ENCODE peak calls at places on chromosomes 11 and 22, in ten cellular contexts. One of them, this sample, is unnamed.
A peak's percentile ranks its signal among the peaks of the same experiment; 100 is the strongest.

GRCh38 chr11:59173964-59174663 is 2.2 kb downstream of the DTX4 start:
- DNase-seq in OCI-LY7: no peak
- DNase-seq in tibial artery: no peak
- DNase-seq in Karpas-422: no peak
- DNase-seq in endothelial cell of umbilical vein: no peak
- DNase-seq in aorta: no peak
- DNase-seq in neuronal stem cell: no peak
- DNase-seq in effector memory CD4-positive, alpha-beta T cell: no peak
- DNase-seq in A549: no peak
- DNase-seq in fibroblast of lung: no peak
- DNase-seq in this sample: no peak

GRCh38 chr11:16902979-16903378 is 111.2 kb downstream of the PLEKHA7 start:
- DNase-seq in fibroblast of lung: no peak
- DNase-seq in neuronal stem cell: no peak
- DNase-seq in OCI-LY7: no peak
- DNase-seq in aorta: no peak
- DNase-seq in effector memory CD4-positive, alpha-beta T cell: no peak
- DNase-seq in Karpas-422: peak; percentile 47
- DNase-seq in A549: no peak
- DNase-seq in tibial artery: no peak
- DNase-seq in endothelial cell of umbilical vein: peak; percentile 80
- DNase-seq in this sample: peak; percentile 49

GRCh38 chr11:74397531-74398243 is 546 bp downstream of the PGM2L1 start:
- DNase-seq in Karpas-422: no peak
- DNase-seq in endothelial cell of umbilical vein: peak; percentile 56
- DNase-seq in tibial artery: no peak
- DNase-seq in OCI-LY7: peak; percentile 25
- DNase-seq in A549: peak; percentile 72
- DNase-seq in neuronal stem cell: peak; percentile 27
- DNase-seq in aorta: peak; percentile 80
- DNase-seq in fibroblast of lung: no peak
- DNase-seq in effector memory CD4-positive, alpha-beta T cell: peak; percentile 22
- DNase-seq in this sample: peak; percentile 55

GRCh38 chr11:67632175-67632981 is 2.6 kb upstream of the NUDT8 start:
- DNase-seq in OCI-LY7: no peak
- DNase-seq in aorta: peak; percentile 74
- DNase-seq in tibial artery: no peak
- DNase-seq in fibroblast of lung: no peak
- DNase-seq in Karpas-422: no peak
- DNase-seq in endothelial cell of umbilical vein: no peak
- DNase-seq in effector memory CD4-positive, alpha-beta T cell: no peak
- DNase-seq in A549: no peak
- DNase-seq in neuronal stem cell: no peak
- DNase-seq in this sample: no peak

GRCh38 chr22:35154937-35155387 is 89.0 kb downstream of the ISX start:
- DNase-seq in neuronal stem cell: peak; percentile 56
- DNase-seq in OCI-LY7: peak; percentile 36
- DNase-seq in effector memory CD4-positive, alpha-beta T cell: no peak
- DNase-seq in A549: peak; percentile 64
- DNase-seq in tibial artery: no peak
- DNase-seq in fibroblast of lung: peak; percentile 48
- DNase-seq in endothelial cell of umbilical vein: peak; percentile 56
- DNase-seq in aorta: no peak
- DNase-seq in Karpas-422: peak; percentile 68
- DNase-seq in this sample: peak; percentile 30

GRCh38 chr22:22123960-22124278 is 120.7 kb upstream of the VPREB1 start:
- DNase-seq in Karpas-422: no peak
- DNase-seq in tibial artery: no peak
- DNase-seq in fibroblast of lung: no peak
- DNase-seq in OCI-LY7: no peak
- DNase-seq in A549: no peak
- DNase-seq in effector memory CD4-positive, alpha-beta T cell: no peak
- DNase-seq in aorta: no peak
- DNase-seq in endothelial cell of umbilical vein: no peak
- DNase-seq in neuronal stem cell: no peak
- DNase-seq in this sample: no peak

GRCh38 chr11:2468363-2469240 is 23.8 kb downstream of the KCNQ1 start:
- DNase-seq in Karpas-422: no peak
- DNase-seq in fibroblast of lung: no peak
- DNase-seq in aorta: no peak
- DNase-seq in OCI-LY7: no peak
- DNase-seq in A549: no peak
- DNase-seq in tibial artery: peak; percentile 32
- DNase-seq in effector memory CD4-positive, alpha-beta T cell: no peak
- DNase-seq in neuronal stem cell: no peak
- DNase-seq in endothelial cell of umbilical vein: no peak
- DNase-seq in this sample: no peak

GRCh38 chr11:102573851-102574250 is 43.3 kb upstream of the MMP7 start:
- DNase-seq in A549: peak; percentile 34
- DNase-seq in Karpas-422: no peak
- DNase-seq in aorta: no peak
- DNase-seq in neuronal stem cell: no peak
- DNase-seq in tibial artery: no peak
- DNase-seq in fibroblast of lung: peak; percentile 53
- DNase-seq in OCI-LY7: no peak
- DNase-seq in endothelial cell of umbilical vein: no peak
- DNase-seq in effector memory CD4-positive, alpha-beta T cell: no peak
- DNase-seq in this sample: no peak

GRCh38 chr11:109426442-109426841 is 4.5 kb downstream of the C11orf87 start:
- DNase-seq in neuronal stem cell: no peak
- DNase-seq in aorta: no peak
- DNase-seq in OCI-LY7: no peak
- DNase-seq in A549: peak; percentile 2
- DNase-seq in Karpas-422: peak; percentile 69
- DNase-seq in fibroblast of lung: no peak
- DNase-seq in tibial artery: no peak
- DNase-seq in effector memory CD4-positive, alpha-beta T cell: no peak
- DNase-seq in endothelial cell of umbilical vein: no peak
- DNase-seq in this sample: peak; percentile 15

GRCh38 chr22:47176573-47177333 is 414.3 kb downstream of the TBC1D22A start:
- DNase-seq in OCI-LY7: no peak
- DNase-seq in aorta: peak; percentile 59
- DNase-seq in A549: no peak
- DNase-seq in neuronal stem cell: no peak
- DNase-seq in fibroblast of lung: no peak
- DNase-seq in effector memory CD4-positive, alpha-beta T cell: no peak
- DNase-seq in tibial artery: peak; percentile 54
- DNase-seq in endothelial cell of umbilical vein: no peak
- DNase-seq in Karpas-422: no peak
- DNase-seq in this sample: no peak

GRCh38 chr22:47175761-47176359 is 413.4 kb downstream of the TBC1D22A start:
- DNase-seq in OCI-LY7: no peak
- DNase-seq in aorta: peak; percentile 62
- DNase-seq in Karpas-422: no peak
- DNase-seq in A549: no peak
- DNase-seq in tibial artery: peak; percentile 62
- DNase-seq in fibroblast of lung: no peak
- DNase-seq in endothelial cell of umbilical vein: no peak
- DNase-seq in neuronal stem cell: no peak
- DNase-seq in effector memory CD4-positive, alpha-beta T cell: no peak
- DNase-seq in this sample: no peak

GRCh38 chr22:47177334-47177815 is 414.9 kb downstream of the TBC1D22A start:
- DNase-seq in fibroblast of lung: no peak
- DNase-seq in endothelial cell of umbilical vein: no peak
- DNase-seq in OCI-LY7: no peak
- DNase-seq in tibial artery: no peak
- DNase-seq in aorta: peak; percentile 73
- DNase-seq in Karpas-422: no peak
- DNase-seq in neuronal stem cell: no peak
- DNase-seq in effector memory CD4-positive, alpha-beta T cell: no peak
- DNase-seq in A549: no peak
- DNase-seq in this sample: no peak

GRCh38 chr22:47180796-47181195 is 418.3 kb downstream of the TBC1D22A start:
- DNase-seq in aorta: no peak
- DNase-seq in endothelial cell of umbilical vein: no peak
- DNase-seq in neuronal stem cell: no peak
- DNase-seq in OCI-LY7: no peak
- DNase-seq in Karpas-422: no peak
- DNase-seq in effector memory CD4-positive, alpha-beta T cell: no peak
- DNase-seq in tibial artery: no peak
- DNase-seq in A549: no peak
- DNase-seq in fibroblast of lung: no peak
- DNase-seq in this sample: no peak

GRCh38 chr22:47178339-47178738 is 415.9 kb downstream of the TBC1D22A start:
- DNase-seq in tibial artery: no peak
- DNase-seq in endothelial cell of umbilical vein: no peak
- DNase-seq in fibroblast of lung: no peak
- DNase-seq in OCI-LY7: no peak
- DNase-seq in effector memory CD4-positive, alpha-beta T cell: no peak
- DNase-seq in aorta: peak; percentile 23
- DNase-seq in Karpas-422: no peak
- DNase-seq in A549: no peak
- DNase-seq in neuronal stem cell: no peak
- DNase-seq in this sample: no peak
- H3K4me1 ChIP-seq in tibial artery: no peaks in the 10 kb centered on the region
- H3K4me1 ChIP-seq in endothelial cell of umbilical vein: no peaks in the 10 kb centered on the region
- H3K4me1 ChIP-seq in fibroblast of lung: peaks cover 6% of the 10 kb centered on the region
- H3K4me1 ChIP-seq in OCI-LY7: no peaks in the 10 kb centered on the region
- H3K4me1 ChIP-seq in effector memory CD4-positive, alpha-beta T cell: no peaks in the 10 kb centered on the region
- H3K4me1 ChIP-seq in aorta: no peaks in the 10 kb centered on the region
- H3K4me1 ChIP-seq in Karpas-422: no peaks in the 10 kb centered on the region
- H3K4me1 ChIP-seq in A549: no peaks in the 10 kb centered on the region
- H3K4me1 ChIP-seq in neuronal stem cell: no peaks in the 10 kb centered on the region
- H3K4me1 ChIP-seq in this sample: no peaks in the 10 kb centered on the region

GRCh38 chr11:21475276-21475675 is 717.6 kb upstream of the ANO5 start:
- DNase-seq in tibial artery: no peak
- DNase-seq in aorta: no peak
- DNase-seq in OCI-LY7: no peak
- DNase-seq in A549: peak; percentile 3
- DNase-seq in effector memory CD4-positive, alpha-beta T cell: no peak
- DNase-seq in Karpas-422: peak; percentile 53
- DNase-seq in neuronal stem cell: no peak
- DNase-seq in endothelial cell of umbilical vein: no peak
- DNase-seq in fibroblast of lung: no peak
- DNase-seq in this sample: no peak
- H3K4me1 ChIP-seq in tibial artery: no peaks in the 10 kb centered on the region
- H3K4me1 ChIP-seq in aorta: no peaks in the 10 kb centered on the region
- H3K4me1 ChIP-seq in OCI-LY7: no peaks in the 10 kb centered on the region
- H3K4me1 ChIP-seq in A549: peaks cover 20% of the 10 kb centered on the region
- H3K4me1 ChIP-seq in effector memory CD4-positive, alpha-beta T cell: no peaks in the 10 kb centered on the region
- H3K4me1 ChIP-seq in Karpas-422: peaks cover 41% of the 10 kb centered on the region
- H3K4me1 ChIP-seq in neuronal stem cell: peaks cover 2% of the 10 kb centered on the region
- H3K4me1 ChIP-seq in endothelial cell of umbilical vein: no peaks in the 10 kb centered on the region
- H3K4me1 ChIP-seq in fibroblast of lung: no peaks in the 10 kb centered on the region
- H3K4me1 ChIP-seq in this sample: peaks cover 5% of the 10 kb centered on the region

GRCh38 chr11:114168086-114168448 is 108.6 kb downstream of the ZBTB16 start:
- DNase-seq in endothelial cell of umbilical vein: no peak
- DNase-seq in effector memory CD4-positive, alpha-beta T cell: no peak
- DNase-seq in Karpas-422: no peak
- DNase-seq in OCI-LY7: no peak
- DNase-seq in aorta: no peak
- DNase-seq in tibial artery: peak; percentile 58
- DNase-seq in fibroblast of lung: no peak
- DNase-seq in A549: no peak
- DNase-seq in neuronal stem cell: no peak
- DNase-seq in this sample: no peak
- H3K4me1 ChIP-seq in endothelial cell of umbilical vein: peaks cover 66% of the 10 kb centered on the region
- H3K4me1 ChIP-seq in effector memory CD4-positive, alpha-beta T cell: peaks cover 67% of the 10 kb centered on the region
- H3K4me1 ChIP-seq in Karpas-422: no peaks in the 10 kb centered on the region
- H3K4me1 ChIP-seq in OCI-LY7: peaks cover 77% of the 10 kb centered on the region
- H3K4me1 ChIP-seq in aorta: peaks cover 28% of the 10 kb centered on the region
- H3K4me1 ChIP-seq in tibial artery: peaks cover 27% of the 10 kb centered on the region
- H3K4me1 ChIP-seq in fibroblast of lung: peaks cover 6% of the 10 kb centered on the region
- H3K4me1 ChIP-seq in A549: peaks cover 8% of the 10 kb centered on the region
- H3K4me1 ChIP-seq in neuronal stem cell: peaks cover 60% of the 10 kb centered on the region
- H3K4me1 ChIP-seq in this sample: peaks cover 48% of the 10 kb centered on the region

GRCh38 chr11:12090061-12090572 is 20.3 kb upstream of the MICAL2 start:
- DNase-seq in Karpas-422: no peak
- DNase-seq in fibroblast of lung: peak; percentile 58
- DNase-seq in endothelial cell of umbilical vein: peak; percentile 76
- DNase-seq in OCI-LY7: peak; percentile 30
- DNase-seq in effector memory CD4-positive, alpha-beta T cell: no peak
- DNase-seq in neuronal stem cell: no peak
- DNase-seq in tibial artery: peak; percentile 61
- DNase-seq in A549: no peak
- DNase-seq in aorta: no peak
- DNase-seq in this sample: no peak

GRCh38 chr11:12088531-12088930 is 21.9 kb upstream of the MICAL2 start:
- DNase-seq in effector memory CD4-positive, alpha-beta T cell: no peak
- DNase-seq in Karpas-422: no peak
- DNase-seq in neuronal stem cell: no peak
- DNase-seq in A549: no peak
- DNase-seq in endothelial cell of umbilical vein: no peak
- DNase-seq in OCI-LY7: no peak
- DNase-seq in tibial artery: peak; percentile 67
- DNase-seq in aorta: no peak
- DNase-seq in fibroblast of lung: no peak
- DNase-seq in this sample: no peak

GRCh38 chr11:12089041-12089440 is 21.3 kb upstream of the MICAL2 start:
- DNase-seq in fibroblast of lung: no peak
- DNase-seq in tibial artery: peak; percentile 51
- DNase-seq in aorta: no peak
- DNase-seq in OCI-LY7: no peak
- DNase-seq in Karpas-422: no peak
- DNase-seq in endothelial cell of umbilical vein: no peak
- DNase-seq in A549: no peak
- DNase-seq in effector memory CD4-positive, alpha-beta T cell: no peak
- DNase-seq in neuronal stem cell: no peak
- DNase-seq in this sample: no peak

GRCh38 chr11:12090761-12091261 is 19.6 kb upstream of the MICAL2 start:
- DNase-seq in Karpas-422: no peak
- DNase-seq in fibroblast of lung: no peak
- DNase-seq in A549: peak; percentile 46
- DNase-seq in effector memory CD4-positive, alpha-beta T cell: no peak
- DNase-seq in OCI-LY7: no peak
- DNase-seq in aorta: no peak
- DNase-seq in endothelial cell of umbilical vein: no peak
- DNase-seq in tibial artery: peak; percentile 23
- DNase-seq in neuronal stem cell: no peak
- DNase-seq in this sample: no peak

DNA sequence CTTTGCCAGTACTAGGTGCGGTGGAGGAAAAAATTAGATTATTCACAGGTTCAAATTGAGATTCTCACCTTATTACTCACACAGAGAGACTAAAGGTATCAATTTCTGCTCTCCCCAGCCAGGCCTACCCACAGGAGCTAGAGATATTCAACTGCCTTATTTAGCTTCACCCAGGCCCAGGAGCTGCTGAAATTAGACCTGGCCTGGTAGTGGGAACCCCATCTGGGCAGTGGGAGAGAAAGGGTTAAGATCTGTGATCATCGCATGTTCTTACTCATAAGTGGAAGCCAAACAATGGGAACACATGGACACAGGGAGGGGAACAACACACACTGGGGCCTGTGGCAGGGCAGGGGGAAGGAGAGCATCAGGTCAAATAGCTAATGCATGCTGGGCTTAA is 20.9 kb upstream of the MICAL2 start:
- DNase-seq in OCI-LY7: no peak
- DNase-seq in Karpas-422: no peak
- DNase-seq in effector memory CD4-positive, alpha-beta T cell: no peak
- DNase-seq in fibroblast of lung: no peak
- DNase-seq in A549: no peak
- DNase-seq in endothelial cell of umbilical vein: peak; percentile 47
- DNase-seq in neuronal stem cell: no peak
- DNase-seq in tibial artery: peak; percentile 25
- DNase-seq in aorta: no peak
- DNase-seq in this sample: no peak
- H3K4me1 ChIP-seq in OCI-LY7: peaks cover 11% of the 10 kb centered on the region
- H3K4me1 ChIP-seq in Karpas-422: no peaks in the 10 kb centered on the region
- H3K4me1 ChIP-seq in effector memory CD4-positive, alpha-beta T cell: peaks cover 42% of the 10 kb centered on the region
- H3K4me1 ChIP-seq in fibroblast of lung: peaks cover 46% of the 10 kb centered on the region
- H3K4me1 ChIP-seq in A549: peaks cover 71% of the 10 kb centered on the region
- H3K4me1 ChIP-seq in endothelial cell of umbilical vein: peaks cover 76% of the 10 kb centered on the region
- H3K4me1 ChIP-seq in neuronal stem cell: peaks cover 17% of the 10 kb centered on the region
- H3K4me1 ChIP-seq in tibial artery: no peaks in the 10 kb centered on the region
- H3K4me1 ChIP-seq in aorta: no peaks in the 10 kb centered on the region
- H3K4me1 ChIP-seq in this sample: peaks cover 17% of the 10 kb centered on the region

GRCh38 chr11:118859995-118860394 is 23.7 kb upstream of the CXCR5 start:
- DNase-seq in effector memory CD4-positive, alpha-beta T cell: no peak
- DNase-seq in neuronal stem cell: no peak
- DNase-seq in aorta: no peak
- DNase-seq in Karpas-422: no peak
- DNase-seq in A549: no peak
- DNase-seq in tibial artery: no peak
- DNase-seq in fibroblast of lung: no peak
- DNase-seq in OCI-LY7: no peak
- DNase-seq in endothelial cell of umbilical vein: no peak
- DNase-seq in this sample: no peak
- H3K4me1 ChIP-seq in effector memory CD4-positive, alpha-beta T cell: no peaks in the 10 kb centered on the region
- H3K4me1 ChIP-seq in neuronal stem cell: no peaks in the 10 kb centered on the region
- H3K4me1 ChIP-seq in aorta: no peaks in the 10 kb centered on the region
- H3K4me1 ChIP-seq in Karpas-422: peaks cover 2% of the 10 kb centered on the region
- H3K4me1 ChIP-seq in A549: no peaks in the 10 kb centered on the region
- H3K4me1 ChIP-seq in tibial artery: no peaks in the 10 kb centered on the region
- H3K4me1 ChIP-seq in fibroblast of lung: no peaks in the 10 kb centered on the region
- H3K4me1 ChIP-seq in OCI-LY7: peaks cover 49% of the 10 kb centered on the region
- H3K4me1 ChIP-seq in endothelial cell of umbilical vein: no peaks in the 10 kb centered on the region
- H3K4me1 ChIP-seq in this sample: no peaks in the 10 kb centered on the region

This sample was measured in MM.1S.